ENCODE peak calls at places on chromosomes 7 and 10, in four cellular contexts. T, Q, R and M are unnamed samples.
A peak's percentile ranks its signal among the peaks of the same experiment; 100 is the strongest.

GRCh38 chr7:47475880-47476227 is 106.1 kb downstream of the TNS3 start:
- DNase-seq in T (peak; percentile 57), R (peak; percentile 31), Q (no peak), M (no peak)

GRCh38 chr7:37944737-37945054 is 24.3 kb downstream of the EPDR1 start:
- DNase-seq in R (no peak), T (no peak), Q (no peak), M (no peak)

GRCh38 chr10:58653139-58653538 is 140.5 kb downstream of the BICC1 start:
- DNase-seq in Q (no peak), T (no peak), R (no peak), M (peak; percentile 30)

GRCh38 chr10:109875151-109875568 is 48.2 kb downstream of the XPNPEP1 start:
- DNase-seq in Q (no peak), R (no peak), T (no peak), M (no peak)

GRCh38 chr10:110643670-110644597 is at the start of gene RBM20:
- DNase-seq in R (peak; percentile 33), Q (no peak), T (peak; percentile 23), M (no peak)

GRCh38 chr7:2830609-2831376 is 13.3 kb downstream of the GNA12 start:
- DNase-seq in Q (no peak), T (no peak), R (no peak), M (no peak)

GRCh38 chr7:2253525-2254244 is 11.7 kb downstream of the NUDT1 start:
- DNase-seq in Q (no peak), T (no peak), R (no peak), M (no peak)

GRCh38 chr7:23415198-23415597 is 55.1 kb downstream of the IGF2BP3 start:
- DNase-seq in T (no peak), R (no peak), Q (no peak), M (no peak)

GRCh38 chr10:5976689-5977470 is 463 bp downstream of the IL15RA start:
- DNase-seq in R (peak; percentile 43), Q (no peak), T (peak; percentile 61), M (peak; percentile 6)

GRCh38 chr10:79264942-79265341 is 82.3 kb upstream of the PPIF start:
- DNase-seq in R (peak; percentile 98), T (peak; percentile 82), Q (no peak), M (no peak)

GRCh38 chr10:121988361-121989324 is at the start of gene TACC2:
- DNase-seq in T (no peak), Q (no peak), R (peak; percentile 28), M (no peak)

GRCh38 chr10:31912898-31913847 is 15.5 kb downstream of the ARHGAP12 start:
- DNase-seq in R (peak; percentile 31), Q (no peak), T (no peak), M (no peak)

GRCh38 chr7:65923321-65923720 is 50.4 kb downstream of the VKORC1L1 start:
- DNase-seq in T (no peak), R (no peak), Q (no peak), M (no peak)

GRCh38 chr7:43076189-43076605 is 36.2 kb upstream of the HECW1 start:
- DNase-seq in Q (no peak), R (no peak), T (no peak), M (no peak)

GRCh38 chr10:6423004-6423403 is 157.1 kb downstream of the PRKCQ start:
- DNase-seq in R (peak; percentile 93), T (no peak), Q (peak; percentile 57), M (no peak)

GRCh38 chr10:116880716-116881440 is 31.6 kb downstream of the ENO4 start:
- DNase-seq in R (peak; percentile 22), T (no peak), Q (no peak), M (no peak)

GRCh38 chr10:121459765-121460453 is 138.3 kb downstream of the FGFR2 start:
- DNase-seq in R (no peak), T (no peak), Q (peak; percentile 64), M (no peak)

GRCh38 chr10:102394801-102395676 is 466 bp upstream of the NFKB2 start:
- DNase-seq in R (peak; percentile 91), T (peak; percentile 88), Q (peak; percentile 28), M (no peak)

GRCh38 chr10:102831322-102832071 is 5.7 kb downstream of the CYP17A1 start:
- DNase-seq in Q (no peak), R (peak; percentile 49), T (no peak), M (peak; percentile 20)

GRCh38 chr7:6480323-6480660 is 32.5 kb upstream of the DAGLB start:
- DNase-seq in R (no peak), T (no peak), Q (no peak), M (no peak)

GRCh38 chr7:44769381-44770209 is 20.9 kb downstream of the ZMIZ2 start:
- DNase-seq in T (no peak), R (no peak), Q (no peak), M (peak; percentile 30)

GRCh38 chr7:40986351-40986873 is 716.5 kb downstream of the INHBA start:
- DNase-seq in R (peak; percentile 57), Q (peak; percentile 98), T (no peak), M (peak; percentile 79)

GRCh38 chr10:100939763-100940344 is 27.1 kb downstream of the SLF2 start:
- DNase-seq in Q (no peak), T (no peak), R (no peak), M (peak; percentile 8)

GRCh38 chr7:98788921-98789320 is 80.9 kb downstream of the TMEM130 start:
- DNase-seq in T (no peak), R (no peak), Q (no peak), M (no peak)

GRCh38 chr7:106864298-106865081 is 592 bp upstream of the PIK3CG start:
- DNase-seq in T (no peak), Q (no peak), R (no peak), M (no peak)

GRCh38 chr7:23467731-23468720 is 2.3 kb downstream of the IGF2BP3 start:
- DNase-seq in Q (no peak), R (peak; percentile 65), T (peak; percentile 65), M (peak; percentile 31)

GRCh38 chr7:112045222-112045621 is 161.0 kb downstream of the DOCK4 start:
- DNase-seq in T (no peak), R (no peak), Q (no peak), M (no peak)

GRCh38 chr10:112461029-112461887 is 14.2 kb downstream of the VTI1A start:
- DNase-seq in T (no peak), R (peak; percentile 79), Q (peak; percentile 87), M (peak; percentile 80)

GRCh38 chr7:151731022-151731441 is 145.9 kb downstream of the PRKAG2 start:
- DNase-seq in T (no peak), R (no peak), Q (no peak), M (no peak)

GRCh38 chr10:129771024-129771423 is 193.1 kb downstream of the EBF3 start:
- DNase-seq in T (no peak), Q (no peak), R (no peak), M (no peak)

GRCh38 chr10:81570878-81571794 is 303.9 kb upstream of the NRG3 start:
- DNase-seq in T (no peak), R (no peak), Q (no peak), M (no peak)

GRCh38 chr10:84820121-84820520 is 491.7 kb downstream of the CCSER2 start:
- DNase-seq in Q (no peak), R (peak; percentile 26), T (peak; percentile 6), M (no peak)
- TF ChIP-seq CTCF in Q (no peak), R (peak; percentile 42), T (no peak), M (no peak)

GRCh38 chr10:124508070-124508667 is 46.5 kb downstream of the LHPP start:
- DNase-seq in Q (no peak), T (no peak), R (no peak), M (no peak)
- TF ChIP-seq CTCF in Q (no peak), T (no peak), R (no peak), M (no peak)

GRCh38 chr10:104143829-104144228 is 21.9 kb downstream of the SFR1 start:
- DNase-seq in R (no peak), T (no peak), Q (no peak), M (no peak)

GRCh38 chr10:104142081-104142480 is 20.1 kb downstream of the SFR1 start:
- DNase-seq in Q (no peak), R (no peak), T (no peak), M (no peak)

GRCh38 chr10:104138131-104138530 is 16.2 kb downstream of the SFR1 start:
- DNase-seq in Q (no peak), T (no peak), R (no peak), M (no peak)

DNA sequence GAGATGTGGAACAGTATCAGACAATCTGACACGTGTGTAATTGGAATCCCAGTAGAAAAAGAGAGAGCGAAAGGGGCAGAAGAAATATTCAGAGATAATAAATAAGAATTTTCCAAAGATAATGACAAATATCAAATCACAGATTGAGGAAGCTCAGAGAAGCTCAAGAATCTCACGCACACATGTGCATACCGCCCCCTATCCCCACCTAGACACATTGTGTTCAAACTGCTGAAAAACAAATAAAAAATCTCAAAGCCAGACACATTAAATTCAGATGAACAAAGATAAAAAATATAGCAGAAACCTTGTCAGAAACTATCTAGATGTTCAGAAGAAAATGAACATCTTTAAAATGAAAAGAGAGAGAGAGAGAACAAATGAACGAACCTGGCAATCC is 17.2 kb downstream of the SFR1 start:
- DNase-seq in Q (no peak), R (peak; percentile 17), T (no peak), M (no peak)
- TF ChIP-seq CTCF in Q (peak; percentile 29), R (peak; percentile 18), T (no peak), M (peak; percentile 53)

DNA sequence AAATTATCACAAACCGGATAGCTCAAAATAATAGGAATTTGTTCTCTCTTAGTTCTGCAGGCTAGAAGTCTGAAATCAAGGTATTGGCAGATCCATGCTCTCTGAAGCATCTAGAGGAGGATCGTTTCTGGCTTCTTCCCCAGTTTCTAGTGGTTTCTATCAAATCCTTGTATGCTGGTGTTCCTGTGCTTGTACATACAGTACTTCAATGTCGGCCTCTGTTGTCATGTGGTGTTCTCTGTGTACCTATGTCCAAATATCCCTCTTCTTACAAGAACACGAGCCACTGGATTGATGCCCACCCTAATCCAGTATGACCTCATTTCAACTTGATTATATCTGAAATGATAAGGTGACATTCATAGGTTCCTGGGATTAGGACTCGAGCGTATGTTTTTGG is 9.8 kb upstream of the TAX1BP1 start:
- DNase-seq in T (no peak), R (no peak), Q (no peak), M (no peak)
- TF ChIP-seq CTCF in T (no peak), R (no peak), Q (no peak), M (no peak)

DNA sequence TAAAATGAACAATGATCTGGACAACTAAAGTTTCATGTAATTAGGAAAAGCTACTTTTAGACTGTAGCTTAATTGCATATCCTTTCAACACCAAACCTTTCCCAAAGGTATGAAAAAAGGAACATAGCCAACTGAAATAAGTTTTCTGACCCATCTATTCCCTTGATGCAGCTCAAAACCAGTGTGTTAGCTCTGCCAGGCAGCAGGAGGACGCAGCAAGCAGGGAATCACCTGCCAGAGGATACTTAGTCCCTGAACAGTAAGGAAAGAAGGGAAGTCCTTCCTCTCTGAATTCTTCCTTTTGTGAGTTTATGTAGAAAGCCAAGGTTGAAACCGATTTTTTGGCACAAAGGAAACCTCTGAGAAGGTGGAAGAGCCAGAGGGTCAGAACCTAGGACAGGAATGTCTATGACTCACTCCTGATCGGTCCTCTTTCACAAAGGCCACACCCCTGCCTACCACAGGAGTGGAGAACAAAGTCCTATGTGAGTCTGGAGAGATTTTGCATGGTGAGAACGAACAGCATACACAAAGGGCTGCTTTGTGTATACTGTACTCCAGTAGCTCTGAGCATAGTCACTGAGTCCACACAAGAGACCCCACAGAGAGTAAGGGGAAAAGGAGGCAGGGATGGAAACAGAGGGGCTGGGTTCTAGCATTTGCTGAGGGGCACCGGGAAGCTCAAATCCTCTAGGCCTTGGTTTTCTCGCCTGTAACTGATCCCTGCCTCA is 68.8 kb upstream of the GSDME start:
- DNase-seq in T (peak; percentile 94), R (peak; percentile 89), Q (no peak), M (peak; percentile 41)
- TF ChIP-seq CTCF in T (no peak), R (no peak), Q (no peak), M (no peak)